ENCODE peak calls at places on chromosomes 6 and 20, in five cellular contexts. E is body of pancreas; D is activated naive CD8-positive, alpha-beta T cell treated with anti-CD3 and anti-CD28 coated beads for 36 hours; S is GM12892; F is stimulated activated naive B cell treated with anti-CD40 and anti-IgM and Interleukin-4, amounts not matched to agents 10 μg/mL and 1 μg/mL and 100 μg/mL, for 72 hours. V is an unnamed sample.

GRCh38 chr20:17878912-17879602 is 89.5 kb downstream of the SNX5 start:
- DNase-seq in E (no peak), D (peak), S (no peak), F (peak), V (peak)

GRCh38 chr20:9408422-9409300 is 105.7 kb upstream of the LAMP5 start:
- DNase-seq in E (no peak), D (no peak), S (no peak), F (no peak), V (no peak)

GRCh38 chr6:129744201-129744879 is 34.4 kb upstream of the ARHGAP18 start:
- DNase-seq in E (no peak), D (no peak), S (no peak), F (no peak), V (no peak)

GRCh38 chr6:129233458-129234134 is 350.7 kb downstream of the LAMA2 start:
- DNase-seq in E (no peak), D (no peak), S (no peak), F (no peak), V (no peak)

GRCh38 chr20:46959081-46959692 is 64.5 kb downstream of the EYA2 start:
- DNase-seq in E (no peak), D (no peak), S (no peak), F (no peak), V (no peak)

GRCh38 chr20:53611449-53611894 is 17.8 kb upstream of the ZNF217 start:
- DNase-seq in E (no peak), D (no peak), S (no peak), F (no peak), V (no peak)

GRCh38 chr20:8287328-8287727 is 155.3 kb downstream of the PLCB1 start:
- DNase-seq in E (no peak), D (no peak), S (no peak), F (no peak), V (no peak)

GRCh38 chr20:17843246-17844132 is 125.1 kb downstream of the SNX5 start:
- DNase-seq in E (peak), D (no peak), S (no peak), F (peak), V (peak)

GRCh38 chr6:130858054-130858453 is 30.8 kb downstream of the SMLR1 start:
- DNase-seq in E (no peak), D (no peak), S (no peak), F (no peak), V (no peak)

GRCh38 chr6:78460711-78461110 is 406.6 kb upstream of the IRAK1BP1 start:
- DNase-seq in E (no peak), D (no peak), S (no peak), F (no peak), V (no peak)

GRCh38 chr6:85576479-85576878 is 17.2 kb downstream of the SNX14 start:
- DNase-seq in E (no peak), D (no peak), S (no peak), F (no peak), V (no peak)

GRCh38 chr6:68024570-68025269 is 610.4 kb upstream of the ADGRB3 start:
- DNase-seq in E (no peak), D (no peak), S (no peak), F (no peak), V (no peak)

GRCh38 chr20:38607351-38607750 is 5.7 kb downstream of the ARHGAP40 start:
- DNase-seq in E (no peak), D (no peak), S (no peak), F (no peak), V (no peak)

GRCh38 chr6:42338573-42339218 is 113.0 kb downstream of the TRERF1 start:
- DNase-seq in E (no peak), D (no peak), S (no peak), F (no peak), V (no peak)

GRCh38 chr6:15509335-15509933 is 153.4 kb downstream of the DTNBP1 start:
- DNase-seq in E (no peak), D (no peak), S (no peak), F (no peak), V (no peak)

GRCh38 chr6:41560440-41561192 is 14.4 kb downstream of the FOXP4 start:
- DNase-seq in E (peak), D (peak), S (peak), F (peak), V (peak)

GRCh38 chr6:128963561-128963960 is 80.6 kb downstream of the LAMA2 start:
- DNase-seq in E (no peak), D (no peak), S (no peak), F (no peak), V (no peak)

GRCh38 chr6:74871757-74872156 is 334.1 kb downstream of the COL12A1 start:
- DNase-seq in E (no peak), D (no peak), S (no peak), F (no peak), V (no peak)